ENCODE peak calls at places on chromosomes 12 and 14, in five cellular contexts. One of them, this sample, is unnamed.

GRCh38 chr14:92540472-92541048 is 27.0 kb downstream of the RIN3 start:
- DNase-seq in H4: peak; percentile 96
- DNase-seq in A673: peak; percentile 50
- DNase-seq in activated CD8-positive, alpha-beta memory T cell treated with anti-CD3 and anti-CD28 coated beads, Interleukin-2, amount 50 U/mL, for 4 hours: no peak
- DNase-seq in Caki2: peak; percentile 75
- DNase-seq in this sample: peak; percentile 97

GRCh38 chr14:47391105-47391504 is 284.3 kb downstream of the MDGA2 start:
- DNase-seq in activated CD8-positive, alpha-beta memory T cell treated with anti-CD3 and anti-CD28 coated beads, Interleukin-2, amount 50 U/mL, for 4 hours: no peak
- DNase-seq in Caki2: no peak
- DNase-seq in A673: no peak
- DNase-seq in H4: peak; percentile 4
- DNase-seq in this sample: no peak

GRCh38 chr12:46088040-46088439 is 97.7 kb upstream of the SCAF11 start:
- DNase-seq in A673: no peak
- DNase-seq in activated CD8-positive, alpha-beta memory T cell treated with anti-CD3 and anti-CD28 coated beads, Interleukin-2, amount 50 U/mL, for 4 hours: no peak
- DNase-seq in H4: no peak
- DNase-seq in Caki2: no peak
- DNase-seq in this sample: peak; percentile 44

GRCh38 chr14:91153360-91153759 is 39.5 kb downstream of the DGLUCY start:
- DNase-seq in Caki2: peak; percentile 55
- DNase-seq in A673: no peak
- DNase-seq in H4: no peak
- DNase-seq in activated CD8-positive, alpha-beta memory T cell treated with anti-CD3 and anti-CD28 coated beads, Interleukin-2, amount 50 U/mL, for 4 hours: no peak
- DNase-seq in this sample: no peak

GRCh38 chr14:31457665-31458659 is 656 bp upstream of the DTD2 start:
- DNase-seq in A673: no peak
- DNase-seq in Caki2: no peak
- DNase-seq in H4: no peak
- DNase-seq in activated CD8-positive, alpha-beta memory T cell treated with anti-CD3 and anti-CD28 coated beads, Interleukin-2, amount 50 U/mL, for 4 hours: no peak
- DNase-seq in this sample: no peak

GRCh38 chr14:100012478-100012925 is 52.7 kb upstream of the EVL start:
- DNase-seq in H4: no peak
- DNase-seq in activated CD8-positive, alpha-beta memory T cell treated with anti-CD3 and anti-CD28 coated beads, Interleukin-2, amount 50 U/mL, for 4 hours: no peak
- DNase-seq in Caki2: no peak
- DNase-seq in A673: no peak
- DNase-seq in this sample: peak; percentile 54

GRCh38 chr14:75831455-75831854 is 150.3 kb downstream of the TGFB3 start:
- DNase-seq in activated CD8-positive, alpha-beta memory T cell treated with anti-CD3 and anti-CD28 coated beads, Interleukin-2, amount 50 U/mL, for 4 hours: peak; percentile 27
- DNase-seq in Caki2: no peak
- DNase-seq in H4: peak; percentile 44
- DNase-seq in A673: no peak
- DNase-seq in this sample: peak; percentile 78

GRCh38 chr12:57607958-57608663 is 3.1 kb upstream of the ARHGEF25 start:
- DNase-seq in activated CD8-positive, alpha-beta memory T cell treated with anti-CD3 and anti-CD28 coated beads, Interleukin-2, amount 50 U/mL, for 4 hours: no peak
- DNase-seq in A673: no peak
- DNase-seq in Caki2: no peak
- DNase-seq in H4: no peak
- DNase-seq in this sample: no peak

GRCh38 chr12:40834321-40834720 is 142.1 kb downstream of the CNTN1 start:
- DNase-seq in A673: no peak
- DNase-seq in Caki2: no peak
- DNase-seq in activated CD8-positive, alpha-beta memory T cell treated with anti-CD3 and anti-CD28 coated beads, Interleukin-2, amount 50 U/mL, for 4 hours: no peak
- DNase-seq in H4: no peak
- DNase-seq in this sample: no peak

GRCh38 chr12:96354326-96354725 is 45.9 kb downstream of the CDK17 start:
- DNase-seq in Caki2: no peak
- DNase-seq in activated CD8-positive, alpha-beta memory T cell treated with anti-CD3 and anti-CD28 coated beads, Interleukin-2, amount 50 U/mL, for 4 hours: no peak
- DNase-seq in A673: no peak
- DNase-seq in H4: no peak
- DNase-seq in this sample: no peak

GRCh38 chr14:74593241-74593985 is 18.6 kb downstream of the LTBP2 start:
- DNase-seq in H4: no peak
- DNase-seq in A673: no peak
- DNase-seq in Caki2: no peak
- DNase-seq in activated CD8-positive, alpha-beta memory T cell treated with anti-CD3 and anti-CD28 coated beads, Interleukin-2, amount 50 U/mL, for 4 hours: no peak
- DNase-seq in this sample: no peak

GRCh38 chr14:68816183-68816942 is 23.5 kb upstream of the ZFP36L1 start:
- DNase-seq in A673: peak; percentile 95
- DNase-seq in activated CD8-positive, alpha-beta memory T cell treated with anti-CD3 and anti-CD28 coated beads, Interleukin-2, amount 50 U/mL, for 4 hours: peak; percentile 94
- DNase-seq in H4: peak; percentile 86
- DNase-seq in Caki2: peak; percentile 88
- DNase-seq in this sample: peak; percentile 83

GRCh38 chr12:120972870-120973543 is 5.3 kb upstream of the HNF1A start:
- DNase-seq in H4: no peak
- DNase-seq in activated CD8-positive, alpha-beta memory T cell treated with anti-CD3 and anti-CD28 coated beads, Interleukin-2, amount 50 U/mL, for 4 hours: no peak
- DNase-seq in Caki2: peak; percentile 99
- DNase-seq in A673: no peak
- DNase-seq in this sample: peak; percentile 10

GRCh38 chr14:77314539-77314938 is 6.1 kb downstream of the POMT2 start:
- DNase-seq in Caki2: no peak
- DNase-seq in activated CD8-positive, alpha-beta memory T cell treated with anti-CD3 and anti-CD28 coated beads, Interleukin-2, amount 50 U/mL, for 4 hours: no peak
- DNase-seq in H4: no peak
- DNase-seq in A673: no peak
- DNase-seq in this sample: no peak

GRCh38 chr12:91496337-91496736 is 313.7 kb upstream of the DCN start:
- DNase-seq in A673: no peak
- DNase-seq in activated CD8-positive, alpha-beta memory T cell treated with anti-CD3 and anti-CD28 coated beads, Interleukin-2, amount 50 U/mL, for 4 hours: no peak
- DNase-seq in H4: no peak
- DNase-seq in Caki2: no peak
- DNase-seq in this sample: peak; percentile 25

GRCh38 chr12:56758728-56759269 is 4.3 kb upstream of the HSD17B6 start:
- DNase-seq in Caki2: peak; percentile 12
- DNase-seq in A673: no peak
- DNase-seq in H4: no peak
- DNase-seq in activated CD8-positive, alpha-beta memory T cell treated with anti-CD3 and anti-CD28 coated beads, Interleukin-2, amount 50 U/mL, for 4 hours: no peak
- DNase-seq in this sample: no peak

GRCh38 chr12:30970559-30971202 is 44.1 kb downstream of the TSPAN11 start:
- DNase-seq in A673: peak; percentile 59
- DNase-seq in H4: no peak
- DNase-seq in Caki2: no peak
- DNase-seq in activated CD8-positive, alpha-beta memory T cell treated with anti-CD3 and anti-CD28 coated beads, Interleukin-2, amount 50 U/mL, for 4 hours: no peak
- DNase-seq in this sample: no peak

GRCh38 chr12:49868449-49868848 is 25.5 kb upstream of the BCDIN3D start:
- DNase-seq in A673: no peak
- DNase-seq in H4: no peak
- DNase-seq in activated CD8-positive, alpha-beta memory T cell treated with anti-CD3 and anti-CD28 coated beads, Interleukin-2, amount 50 U/mL, for 4 hours: no peak
- DNase-seq in Caki2: no peak
- DNase-seq in this sample: no peak

GRCh38 chr12:69097619-69098368 is 141.6 kb upstream of the CPSF6 start:
- DNase-seq in A673: peak; percentile 28
- DNase-seq in H4: no peak
- DNase-seq in Caki2: no peak
- DNase-seq in activated CD8-positive, alpha-beta memory T cell treated with anti-CD3 and anti-CD28 coated beads, Interleukin-2, amount 50 U/mL, for 4 hours: no peak
- DNase-seq in this sample: peak; percentile 72